ENCODE peak calls at places on chromosomes 11 and 22, in five cellular contexts. O is MV-4-11, U is GM12865, W is T-helper 17 cell, N is MCF 10A. P is an unnamed sample.

GRCh38 chr11:115961168-115962003 is 457.2 kb upstream of the CADM1 start:
- DNase-seq in N (no peak), W (no peak), U (no peak), O (no peak), P (no peak)

GRCh38 chr11:1936072-1936780 is 10.9 kb upstream of the MRPL23 start:
- DNase-seq in U (no peak), N (no peak), W (no peak), O (no peak), P (no peak)

GRCh38 chr11:117428856-117429229 is 101.2 kb downstream of the CEP164 start:
- DNase-seq in N (no peak), W (no peak), O (no peak), U (no peak), P (no peak)

GRCh38 chr11:76208829-76209670 is 2.7 kb upstream of the WNT11 start:
- DNase-seq in U (peak), N (peak), O (peak), W (peak), P (peak)

GRCh38 chr22:39999144-39999757 is 4.5 kb downstream of the FAM83F start:
- DNase-seq in O (peak), U (peak), N (peak), W (no peak), P (no peak)

GRCh38 chr22:43238526-43239006 is 51.6 kb upstream of the TTLL12 start:
- DNase-seq in O (no peak), U (no peak), W (no peak), N (no peak), P (no peak)

GRCh38 chr11:81707881-81708280 is 1025.8 kb downstream of the FAM181B start:
- DNase-seq in O (no peak), U (no peak), N (no peak), W (no peak), P (no peak)

GRCh38 chr11:292211-293121 is 3.5 kb downstream of the PGGHG start:
- DNase-seq in W (no peak), N (no peak), U (no peak), O (no peak), P (no peak)

GRCh38 chr11:117830674-117831351 is 6.3 kb upstream of the FXYD2 start:
- DNase-seq in W (no peak), U (peak), N (no peak), O (no peak), P (no peak)

GRCh38 chr11:2093575-2094353 is 45.4 kb downstream of the IGF2 start:
- DNase-seq in U (no peak), O (no peak), N (peak), W (peak), P (no peak)

GRCh38 chr11:34466802-34467488 is 28.2 kb downstream of the CAT start:
- DNase-seq in O (no peak), W (no peak), N (no peak), U (no peak), P (no peak)

GRCh38 chr22:37095113-37095512 is 14.4 kb downstream of the TMPRSS6 start:
- DNase-seq in U (no peak), W (no peak), O (no peak), N (no peak), P (no peak)

GRCh38 chr11:130118636-130119387 is 40.8 kb upstream of the ST14 start:
- DNase-seq in O (peak), W (no peak), N (no peak), U (peak), P (no peak)

GRCh38 chr22:30964858-30965257 is 3.7 kb downstream of the MORC2 start:
- DNase-seq in N (no peak), W (no peak), O (no peak), U (no peak), P (no peak)

GRCh38 chr22:42865536-42865935 is 8.5 kb upstream of the ARFGAP3 start:
- DNase-seq in W (no peak), U (no peak), N (no peak), O (no peak), P (no peak)

GRCh38 chr22:33013051-33013450 is 45.1 kb downstream of the SYN3 start:
- DNase-seq in N (peak), U (no peak), O (no peak), W (no peak), P (no peak)

GRCh38 chr11:116698080-116698479 is 74.7 kb downstream of the BUD13 start:
- DNase-seq in W (no peak), N (no peak), U (no peak), O (no peak), P (no peak)

GRCh38 chr11:61075891-61076290 is 26.4 kb upstream of the CD5 start:
- DNase-seq in N (peak), O (peak), W (no peak), U (no peak), P (no peak)

GRCh38 chr22:36580371-36580770 is 51.4 kb upstream of the EIF3D start:
- DNase-seq in N (no peak), O (no peak), U (no peak), W (no peak), P (no peak)

GRCh38 chr11:114615448-114616361 is 20.1 kb upstream of the NXPE4 start:
- DNase-seq in W (no peak), U (peak), O (no peak), N (no peak), P (no peak)

GRCh38 chr11:122733301-122733686 is 77.8 kb downstream of the UBASH3B start:
- DNase-seq in N (peak), W (no peak), U (no peak), O (peak), P (peak)

GRCh38 chr11:111021131-111021530 is 224.4 kb upstream of the POU2AF2 start:
- DNase-seq in W (no peak), N (no peak), O (no peak), U (no peak), P (no peak)

GRCh38 chr22:42684462-42685195 is 35.4 kb upstream of the CYB5R3 start:
- DNase-seq in O (no peak), W (no peak), U (no peak), N (no peak), P (no peak)

GRCh38 chr11:65427691-65428577 is 5.3 kb downstream of the NEAT1 start:
- DNase-seq in W (no peak), O (peak), N (peak), U (peak), P (peak)

GRCh38 chr11:35088676-35089075 is 50.3 kb upstream of the CD44 start:
- DNase-seq in U (peak), W (no peak), O (no peak), N (peak), P (no peak)

GRCh38 chr11:132992838-132993680 is 539.2 kb downstream of the OPCML start:
- DNase-seq in U (no peak), O (no peak), W (no peak), N (no peak), P (no peak)

GRCh38 chr11:110174645-110175310 is 81.6 kb downstream of the ZC3H12C start:
- DNase-seq in W (no peak), O (no peak), U (no peak), N (no peak), P (no peak)

GRCh38 chr11:35549787-35550186 is 24.4 kb upstream of the PAMR1 start:
- DNase-seq in N (peak), U (no peak), O (no peak), W (no peak), P (no peak)

GRCh38 chr11:45212566-45213315 is 66.3 kb downstream of the PRDM11 start:
- DNase-seq in O (no peak), U (no peak), N (no peak), W (no peak), P (peak)

GRCh38 chr11:118696673-118697226 is 17.3 kb upstream of the TREH start:
- DNase-seq in O (no peak), U (peak), W (no peak), N (no peak), P (no peak)

GRCh38 chr11:109526061-109526460 is 104.1 kb downstream of the C11orf87 start:
- DNase-seq in O (peak), N (no peak), U (no peak), W (no peak), P (no peak)

GRCh38 chr11:10898763-10899541 is 41.1 kb upstream of the ZBED5 start:
- DNase-seq in O (no peak), U (no peak), W (no peak), N (no peak), P (no peak)

GRCh38 chr11:122727101-122727929 is 71.8 kb downstream of the UBASH3B start:
- DNase-seq in N (no peak), U (peak), W (no peak), O (peak), P (peak)

GRCh38 chr11:62880231-62880802 is 379 bp upstream of the SLC3A2 start:
- DNase-seq in O (peak), U (peak), W (no peak), N (peak), P (peak)

GRCh38 chr11:57391111-57391510 is 661 bp upstream of the PRG2 start:
- DNase-seq in W (no peak), U (no peak), O (no peak), N (no peak), P (no peak)

GRCh38 chr11:45361551-45361950 is 75.4 kb upstream of the SYT13 start:
- DNase-seq in O (no peak), U (no peak), W (no peak), N (no peak), P (no peak)

GRCh38 chr11:66277475-66278391 is at the start of gene CNIH2:
- DNase-seq in O (peak), N (no peak), W (peak), U (no peak), P (peak)

GRCh38 chr22:29070490-29070889 is 2.3 kb upstream of the KREMEN1 start:
- DNase-seq in N (no peak), O (no peak), W (no peak), U (no peak), P (no peak)

P was measured in RPMI8226.